ENCODE peak calls at places on chromosomes 16 and 17, in five cellular contexts. T is foreskin fibroblast, U is pancreas, L is GM20000, Y is IMR-90. B is an unnamed sample.
A peak's percentile ranks its signal among the peaks of the same experiment; 100 is the strongest.

GRCh38 chr16:48629016-48629415 is 19.0 kb upstream of the N4BP1 start:
- DNase-seq in T (no peak), U (no peak), L (no peak), Y (no peak), B (no peak)

GRCh38 chr17:70804161-70804560 is 634.8 kb downstream of the KCNJ2 start:
- DNase-seq in T (peak; percentile 45), U (no peak), L (no peak), Y (peak; percentile 61), B (no peak)

GRCh38 chr16:6377956-6378355 is 954.7 kb upstream of the RBFOX1 start:
- DNase-seq in T (no peak), U (no peak), L (no peak), Y (no peak), B (no peak)

GRCh38 chr17:80701730-80702129 is 157.1 kb downstream of the RPTOR start:
- DNase-seq in T (no peak), U (no peak), L (no peak), Y (no peak), B (no peak)

GRCh38 chr17:7101531-7101930 is 13.1 kb downstream of the ASGR2 start:
- DNase-seq in T (no peak), U (no peak), L (no peak), Y (no peak), B (no peak)

GRCh38 chr16:65547799-65548446 is 426.1 kb upstream of the CDH11 start:
- DNase-seq in T (peak; percentile 94), U (no peak), L (no peak), Y (peak; percentile 93), B (peak; percentile 92)

GRCh38 chr16:5200123-5200522 is 102.5 kb upstream of the EEF2KMT start:
- DNase-seq in T (no peak), U (no peak), L (no peak), Y (no peak), B (no peak)

GRCh38 chr17:48051706-48052486 is 3.7 kb downstream of the NFE2L1 start:
- DNase-seq in T (peak; percentile 56), U (no peak), L (no peak), Y (peak; percentile 68), B (peak; percentile 72)

GRCh38 chr17:31291820-31292219 is 5.2 kb downstream of the OMG start:
- DNase-seq in T (no peak), U (no peak), L (no peak), Y (peak; percentile 14), B (no peak)

GRCh38 chr17:71987634-71988033 is 133.2 kb upstream of the SOX9 start:
- DNase-seq in T (peak; percentile 14), U (no peak), L (no peak), Y (peak; percentile 21), B (no peak)

GRCh38 chr17:63405741-63406261 is 40.3 kb downstream of the CYB561 start:
- DNase-seq in T (peak; percentile 73), U (no peak), L (peak; percentile 38), Y (peak; percentile 92), B (peak; percentile 90)

GRCh38 chr17:73305845-73306836 is 5.7 kb downstream of the CDC42EP4 start:
- DNase-seq in T (no peak), U (no peak), L (no peak), Y (no peak), B (no peak)

GRCh38 chr17:81474958-81475357 is 37.6 kb downstream of the ACTG1 start:
- DNase-seq in T (no peak), U (no peak), L (no peak), Y (no peak), B (no peak)

GRCh38 chr17:7238418-7239090 is 703 bp downstream of the PHF23 start:
- DNase-seq in T (peak; percentile 36), U (peak; percentile 53), L (peak; percentile 47), Y (no peak), B (no peak)

GRCh38 chr16:21622545-21622944 is 23.2 kb downstream of the METTL9 start:
- DNase-seq in T (no peak), U (no peak), L (no peak), Y (no peak), B (no peak)

GRCh38 chr16:1244881-1245280 is 4.4 kb downstream of the TPSAB1 start:
- DNase-seq in T (no peak), U (no peak), L (no peak), Y (no peak), B (no peak)

GRCh38 chr17:29959658-29960337 is 18.4 kb downstream of the EFCAB5 start:
- DNase-seq in T (no peak), U (no peak), L (no peak), Y (peak; percentile 1), B (no peak)

GRCh38 chr17:8137645-8138342 is 13.9 kb upstream of the HES7 start:
- DNase-seq in T (no peak), U (no peak), L (no peak), Y (no peak), B (no peak)

GRCh38 chr17:51640108-51640622 is 379.8 kb downstream of the UTP18 start:
- DNase-seq in T (no peak), U (no peak), L (peak; percentile 16), Y (no peak), B (no peak)

GRCh38 chr17:6374761-6375312 is 60.1 kb downstream of the AIPL1 start:
- DNase-seq in T (peak; percentile 39), U (no peak), L (peak; percentile 15), Y (peak; percentile 61), B (peak; percentile 8)

GRCh38 chr16:4415538-4416199 is 727 bp downstream of the CORO7 start:
- DNase-seq in T (no peak), U (peak; percentile 39), L (no peak), Y (no peak), B (no peak)

GRCh38 chr16:84266451-84266850 is 26.6 kb upstream of the KCNG4 start:
- DNase-seq in T (peak; percentile 40), U (peak; percentile 6), L (peak; percentile 52), Y (peak; percentile 47), B (peak; percentile 64)

GRCh38 chr16:82761858-82762257 is 135.1 kb downstream of the CDH13 start:
- DNase-seq in T (no peak), U (no peak), L (no peak), Y (peak; percentile 38), B (no peak)

GRCh38 chr16:81266680-81267095 is 28.2 kb downstream of the BCO1 start:
- DNase-seq in T (no peak), U (no peak), L (no peak), Y (no peak), B (no peak)

GRCh38 chr16:66265556-66266133 is 100.8 kb upstream of the CDH5 start:
- DNase-seq in T (no peak), U (no peak), L (no peak), Y (no peak), B (no peak)

GRCh38 chr17:34146440-34147043 is 108.5 kb upstream of the CCL2 start:
- DNase-seq in T (no peak), U (peak; percentile 58), L (peak; percentile 71), Y (no peak), B (no peak)

GRCh38 chr16:48537909-48538745 is 71.9 kb downstream of the N4BP1 start:
- DNase-seq in T (no peak), U (no peak), L (no peak), Y (no peak), B (no peak)

GRCh38 chr16:22948058-22948602 is 134.2 kb downstream of the HS3ST2 start:
- DNase-seq in T (no peak), U (no peak), L (no peak), Y (no peak), B (no peak)

GRCh38 chr16:53041196-53041977 is 11.3 kb downstream of the CHD9NB start:
- DNase-seq in T (no peak), U (no peak), L (no peak), Y (peak; percentile 5), B (no peak)

GRCh38 chr17:1402268-1402598 is 2.2 kb upstream of the YWHAE start:
- DNase-seq in T (no peak), U (no peak), L (no peak), Y (no peak), B (no peak)

GRCh38 chr17:1398028-1398427 is 2.0 kb downstream of the YWHAE start:
- DNase-seq in T (no peak), U (no peak), L (no peak), Y (peak; percentile 54), B (no peak)

GRCh38 chr17:1399366-1399678 is 700 bp downstream of the YWHAE start:
- DNase-seq in T (no peak), U (no peak), L (no peak), Y (no peak), B (no peak)

GRCh38 chr17:1398900-1399299 is 1.1 kb downstream of the YWHAE start:
- DNase-seq in T (no peak), U (no peak), L (no peak), Y (peak; percentile 40), B (peak; percentile 29)

DNA sequence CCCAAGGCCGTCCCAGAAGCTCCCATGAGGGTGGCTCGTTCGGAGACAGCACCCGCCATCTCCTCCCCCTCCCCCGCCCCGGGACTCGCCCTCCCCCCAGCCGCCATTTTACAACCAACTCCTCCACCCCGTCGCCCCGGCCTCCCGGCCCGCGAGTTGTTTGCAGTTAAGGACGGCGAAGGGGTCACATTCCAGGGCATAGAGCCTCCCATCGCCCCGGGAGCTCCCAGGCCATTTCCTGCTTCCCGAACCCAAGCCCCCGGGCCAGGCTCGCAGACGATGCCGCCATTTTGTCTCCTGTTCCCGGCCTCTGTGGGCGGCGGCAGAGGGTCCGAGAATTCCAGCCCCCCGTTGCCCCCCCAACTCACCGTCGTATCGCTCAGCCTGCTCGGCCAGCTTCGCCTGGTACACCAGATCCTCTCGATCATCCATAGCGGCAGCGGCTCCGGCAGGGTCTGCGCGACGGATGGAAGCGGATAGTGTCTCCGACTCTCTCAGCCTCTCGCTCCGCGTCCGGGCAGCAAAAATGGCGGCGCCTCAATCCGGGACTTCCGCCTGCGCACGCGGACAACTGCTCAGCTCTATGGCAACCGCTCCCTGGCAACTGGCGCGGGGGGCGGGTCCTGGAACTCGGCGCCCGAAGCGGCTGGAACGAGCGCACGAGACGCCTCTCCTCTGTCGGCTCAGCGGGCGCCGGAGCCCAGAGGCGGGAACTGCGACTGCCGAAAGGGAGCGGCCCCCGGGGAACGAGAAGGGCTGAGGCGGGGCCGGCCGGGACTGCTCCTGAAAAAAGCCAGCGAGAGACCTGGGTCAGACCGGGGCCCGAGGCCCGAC is at the start of gene YWHAE:
- DNase-seq in T (peak; percentile 94), U (peak; percentile 96), L (peak; percentile 96), Y (peak; percentile 91), B (peak; percentile 95)
- TF ChIP-seq CTCF in T (no peak), U (no peak), L (no peak), Y (no peak), B (no peak)

DNA sequence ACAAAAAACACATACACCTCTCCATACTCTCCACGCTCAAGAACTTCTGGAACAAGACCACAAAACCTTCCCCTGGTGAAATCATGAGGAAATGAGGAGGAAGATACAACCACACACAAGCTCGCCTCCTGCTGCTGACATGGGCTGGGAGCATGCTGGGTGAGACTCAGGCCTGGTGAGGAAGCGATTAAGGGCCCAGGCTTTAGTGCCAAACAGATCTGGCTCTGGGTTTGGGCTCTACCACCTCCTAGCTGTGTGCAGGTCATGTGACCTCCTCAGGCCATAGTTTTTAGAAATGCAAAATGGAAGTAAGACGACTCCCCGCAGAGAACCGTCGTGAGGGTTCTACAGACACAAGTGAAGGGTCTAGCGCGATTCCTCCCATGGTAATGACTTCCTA is 41.3 kb downstream of the VAC14 start:
- DNase-seq in T (no peak), U (no peak), L (no peak), Y (no peak), B (no peak)
- TF ChIP-seq CTCF in T (no peak), U (no peak), L (no peak), Y (no peak), B (no peak)

DNA sequence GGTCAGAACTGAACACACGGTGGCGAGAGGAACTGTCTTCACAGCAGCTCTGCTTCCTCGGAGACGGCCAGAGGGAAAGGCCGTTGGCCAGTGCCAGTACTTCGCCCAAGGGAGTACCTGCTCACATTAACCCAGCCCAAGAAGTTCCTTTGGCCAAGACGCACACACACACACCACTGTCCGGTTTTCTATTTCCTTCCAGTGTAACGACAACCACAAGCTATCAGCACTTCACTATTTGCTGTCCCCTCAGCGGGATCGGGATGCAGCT is 735 bp upstream of the GGNBP2 start:
- DNase-seq in T (peak; percentile 49), U (peak; percentile 25), L (peak; percentile 51), Y (peak; percentile 55), B (peak; percentile 59)
- TF ChIP-seq CTCF in T (peak; percentile 6), U (no peak), L (no peak), Y (peak; percentile 20), B (peak; percentile 41)

GRCh38 chr17:41893384-41893783 is 25.4 kb downstream of the ACLY start:
- DNase-seq in T (no peak), U (no peak), L (no peak), Y (no peak), B (no peak)
- TF ChIP-seq CTCF in T (no peak), U (no peak), L (no peak), Y (no peak), B (no peak)